ENCODE peak calls at places on chromosomes 7 and 10, in five cellular contexts. S, Q, M, V and L are unnamed samples.

GRCh38 chr10:43056568-43057011 is 20.3 kb upstream of the RET start:
- DNase-seq in S (no peak), V (peak), M (no peak), Q (no peak), L (no peak)

GRCh38 chr7:159032310-159032709 is 112.4 kb downstream of the VIPR2 start:
- DNase-seq in S (no peak), Q (no peak), M (no peak), V (no peak), L (no peak)

GRCh38 chr7:137656227-137656849 is 190.4 kb downstream of the DGKI start:
- DNase-seq in Q (peak), V (peak), M (peak), S (peak), L (peak)

GRCh38 chr10:32054087-32054486 is 2.1 kb downstream of the KIF5B start:
- DNase-seq in M (peak), V (no peak), S (no peak), Q (no peak), L (no peak)

GRCh38 chr10:80357804-80358125 is 1.2 kb downstream of the DYDC2 start:
- DNase-seq in Q (no peak), M (no peak), V (no peak), S (no peak), L (no peak)

GRCh38 chr10:8392216-8392615 is 337.7 kb downstream of the GATA3 start:
- DNase-seq in V (no peak), M (no peak), S (no peak), Q (no peak), L (no peak)

GRCh38 chr7:22664988-22665798 is 61.8 kb upstream of the IL6 start:
- DNase-seq in S (no peak), V (no peak), M (no peak), Q (no peak), L (no peak)

GRCh38 chr10:131242007-131242406 is 69.5 kb downstream of the TCERG1L start:
- DNase-seq in M (peak), V (peak), Q (no peak), S (peak), L (peak)

GRCh38 chr7:155796381-155797261 is 15.6 kb downstream of the SHH start:
- DNase-seq in Q (no peak), S (peak), V (peak), M (peak), L (peak)

GRCh38 chr7:36155811-36156361 is 2.8 kb downstream of the EEPD1 start:
- DNase-seq in M (peak), Q (peak), V (peak), S (peak), L (no peak)

GRCh38 chr7:46256870-46257528 is 335.9 kb upstream of the IGFBP3 start:
- DNase-seq in V (no peak), S (no peak), Q (peak), M (no peak), L (no peak)

GRCh38 chr10:61987951-61988379 is 86.5 kb downstream of the ARID5B start:
- DNase-seq in S (no peak), M (no peak), Q (no peak), V (no peak), L (no peak)

GRCh38 chr7:15389073-15389472 is 172.7 kb downstream of the AGMO start:
- DNase-seq in S (no peak), V (no peak), M (no peak), Q (no peak), L (no peak)

GRCh38 chr10:132479024-132479602 is 58.5 kb upstream of the INPP5A start:
- DNase-seq in S (no peak), Q (no peak), V (no peak), M (no peak), L (no peak)

GRCh38 chr10:103231047-103231551 is 14.6 kb upstream of the RPEL1 start:
- DNase-seq in Q (peak), S (peak), M (peak), V (no peak), L (no peak)

GRCh38 chr7:151286148-151286547 is 37.7 kb upstream of the SMARCD3 start:
- DNase-seq in S (no peak), M (no peak), Q (no peak), V (no peak), L (no peak)

GRCh38 chr7:11437987-11438386 is 394.0 kb downstream of the THSD7A start:
- DNase-seq in Q (no peak), S (no peak), V (no peak), M (no peak), L (no peak)

GRCh38 chr10:106577266-106577665 is 587.2 kb downstream of the SORCS1 start:
- DNase-seq in S (no peak), M (no peak), V (no peak), Q (no peak), L (no peak)

GRCh38 chr10:17981766-17982380 is 30.2 kb downstream of the SLC39A12 start:
- DNase-seq in V (no peak), M (no peak), Q (peak), S (no peak), L (no peak)

GRCh38 chr7:51313276-51314035 is 3.2 kb downstream of the COBL start:
- DNase-seq in V (no peak), Q (no peak), S (no peak), M (no peak), L (no peak)

GRCh38 chr7:24017519-24017918 is 266.5 kb upstream of the NPY start:
- DNase-seq in S (no peak), M (no peak), V (no peak), Q (no peak), L (no peak)

GRCh38 chr7:37694208-37695080 is 10.9 kb downstream of the GPR141 start:
- DNase-seq in Q (no peak), M (peak), V (no peak), S (no peak), L (no peak)

GRCh38 chr7:146172112-146172511 is 55.5 kb downstream of the CNTNAP2 start:
- DNase-seq in Q (no peak), M (no peak), S (no peak), V (no peak), L (no peak)

GRCh38 chr10:118241229-118242137 is 100.6 kb downstream of the FAM204A start:
- DNase-seq in Q (peak), S (peak), V (peak), M (peak), L (peak)
- TF ChIP-seq CTCF in Q (peak), S (peak), V (peak), M (peak), L (peak)

DNA sequence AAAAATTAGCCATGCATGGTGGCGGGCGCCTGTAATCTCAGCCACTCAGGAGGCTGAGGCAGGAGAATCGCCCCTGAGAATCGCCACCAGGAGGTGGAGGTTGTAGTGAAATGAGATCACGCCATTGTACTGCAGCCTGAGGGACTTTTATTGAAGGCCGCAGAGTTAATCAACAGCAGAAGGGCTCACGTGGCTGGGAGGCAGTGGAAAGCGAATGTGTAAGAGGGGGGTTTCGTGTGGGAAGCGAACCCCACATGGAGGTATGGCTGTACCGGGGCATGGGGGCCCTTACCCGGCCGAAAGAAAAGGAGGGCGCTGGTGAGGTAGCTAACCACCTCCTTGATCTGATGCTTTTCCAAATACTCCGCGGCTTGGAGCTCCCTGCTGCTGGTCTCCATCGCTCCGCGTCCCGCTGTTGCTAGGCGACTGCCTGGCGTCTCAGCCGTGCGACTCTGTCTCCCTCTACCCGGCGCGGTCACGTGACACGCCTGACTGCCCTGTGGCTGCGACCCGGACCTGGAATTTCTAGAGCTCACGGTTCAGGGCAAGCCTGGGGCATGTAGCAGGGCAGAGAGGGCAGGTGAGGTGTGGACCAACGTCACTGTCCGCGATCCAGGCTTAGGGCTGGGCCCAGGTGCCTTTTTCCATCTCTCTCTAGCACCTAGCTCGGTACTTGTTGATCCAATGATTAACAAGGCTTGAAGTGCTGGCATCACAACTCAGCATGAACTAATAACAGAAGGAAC is at the start of gene EFCAB10:
- DNase-seq in S (peak), Q (peak), V (peak), M (peak), L (peak)
- TF ChIP-seq CTCF in S (peak), Q (peak), V (no peak), M (no peak), L (peak)

GRCh38 chr10:128268015-128268722 is 141.9 kb upstream of the MKI67 start:
- DNase-seq in M (peak), S (peak), V (no peak), Q (no peak), L (peak)
- TF ChIP-seq CTCF in M (no peak), S (peak), V (peak), Q (peak), L (peak)

DNA sequence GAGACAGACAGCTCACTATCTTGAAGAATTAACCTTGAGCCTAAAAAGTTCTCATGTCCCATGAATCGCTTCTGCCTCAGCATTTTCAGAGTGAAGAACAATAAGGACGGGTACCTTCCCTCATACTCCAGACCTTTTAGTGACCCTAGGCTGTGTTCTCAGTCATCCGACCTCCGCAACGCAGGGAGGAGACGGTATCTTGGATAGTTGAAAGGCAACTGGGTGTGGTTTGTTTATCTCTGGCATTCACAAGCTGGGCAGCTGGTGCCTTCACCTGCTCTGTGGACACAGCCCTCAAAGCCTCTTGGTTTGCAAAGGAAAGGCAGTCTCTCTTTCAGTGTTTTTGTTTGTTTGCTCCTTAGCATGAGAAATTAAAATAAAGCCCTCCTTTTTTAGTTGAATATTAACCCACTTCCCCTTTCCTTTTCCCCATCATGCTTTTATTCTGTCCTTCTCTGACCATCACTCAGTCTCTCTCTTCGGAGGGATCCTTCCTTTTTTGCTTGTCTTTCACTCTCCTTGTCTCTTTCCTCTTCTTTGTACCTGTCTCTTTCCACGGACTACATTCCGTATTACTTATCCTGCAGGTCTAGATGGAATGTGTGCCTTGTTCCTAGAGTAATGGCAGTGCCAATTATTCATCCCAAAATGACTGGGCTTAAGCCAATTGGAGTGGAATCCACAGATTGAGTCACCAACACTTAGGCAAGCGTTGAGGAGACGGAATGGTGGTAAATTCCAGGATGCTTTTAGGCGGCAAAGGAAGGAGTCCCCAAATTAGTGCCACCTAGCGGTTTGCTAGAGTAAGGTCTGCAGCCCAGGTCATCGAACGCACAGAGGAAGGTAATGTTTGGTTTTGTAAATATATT is 45.8 kb downstream of the PRR15 start:
- DNase-seq in Q (no peak), S (peak), M (peak), V (no peak), L (no peak)
- TF ChIP-seq CTCF in Q (peak), S (peak), M (peak), V (no peak), L (peak)

GRCh38 chr10:95391570-95392249 is 100.9 kb upstream of the PDLIM1 start:
- DNase-seq in Q (peak), M (no peak), S (peak), V (no peak), L (no peak)
- TF ChIP-seq CTCF in Q (peak), M (no peak), S (peak), V (no peak), L (no peak)

GRCh38 chr10:69742928-69743602 is 58.6 kb upstream of the COL13A1 start:
- DNase-seq in M (peak), V (peak), S (peak), Q (no peak), L (peak)
- TF ChIP-seq CTCF in M (no peak), V (peak), S (peak), Q (peak), L (peak)

DNA sequence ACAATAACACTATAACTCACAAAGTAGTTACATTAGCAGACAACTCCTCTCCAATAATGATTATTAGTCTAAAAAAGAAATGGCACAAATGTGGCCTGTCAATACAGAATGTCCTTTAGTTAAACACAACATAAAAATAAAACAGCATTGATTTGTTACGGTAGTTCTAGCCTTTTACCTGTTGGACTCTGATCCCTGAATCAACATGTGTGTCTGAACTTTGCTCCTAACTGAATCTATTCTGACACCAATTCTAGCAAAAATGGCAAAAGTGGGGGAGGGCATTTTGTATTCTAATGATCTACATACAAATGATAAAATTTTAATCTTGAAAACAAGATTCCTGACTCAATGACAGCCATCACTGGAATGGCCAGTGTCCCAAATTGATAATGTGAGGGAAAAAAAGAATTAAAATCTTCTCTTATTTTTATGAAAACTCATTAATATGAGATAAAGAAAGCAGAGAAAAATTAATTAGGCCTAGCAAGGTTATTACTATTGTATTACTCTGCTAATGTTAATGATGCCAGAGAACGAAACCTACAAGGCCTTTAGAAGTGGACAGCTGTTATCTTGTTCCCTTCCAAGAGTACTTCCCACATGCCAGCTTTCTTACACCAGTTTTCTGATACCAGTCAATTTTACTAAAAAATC is 30.2 kb downstream of the FRA10AC1 start:
- DNase-seq in M (no peak), Q (no peak), V (no peak), S (no peak), L (no peak)
- TF ChIP-seq CTCF in M (no peak), Q (no peak), V (no peak), S (no peak), L (no peak)